ENCODE peak calls at places on chromosomes 13 and 19, in seven cellular contexts. D, T, Z, A, B, U and F are unnamed samples. For H3K27me3, the result is how much of the 10 kb centered on the place peaks cover.

GRCh38 chr13:84439108-84439507 is 556.8 kb upstream of the SLITRK1 start:
- DNase-seq in D (no peak), T (no peak), Z (no peak), A (no peak), B (no peak), U (no peak), F (no peak)

GRCh38 chr19:2732883-2733282 is 6.9 kb downstream of the SLC39A3 start:
- DNase-seq in D (no peak), T (no peak), Z (no peak), A (no peak), B (no peak), U (no peak), F (no peak)

GRCh38 chr19:850979-851335 is 1.1 kb upstream of the ELANE start:
- DNase-seq in D (no peak), T (no peak), Z (no peak), A (no peak), B (no peak), U (no peak), F (no peak)

GRCh38 chr13:46179576-46180368 is 2.2 kb downstream of the LCP1 start:
- DNase-seq in D (peak), T (no peak), Z (peak), A (peak), B (no peak), U (no peak), F (peak)

GRCh38 chr13:37381502-37381901 is 217.1 kb downstream of the POSTN start:
- DNase-seq in D (no peak), T (no peak), Z (no peak), A (no peak), B (no peak), U (no peak), F (no peak)

GRCh38 chr13:77388944-77389616 is 62.2 kb upstream of the MYCBP2 start:
- DNase-seq in D (no peak), T (no peak), Z (no peak), A (no peak), B (no peak), U (no peak), F (no peak)

GRCh38 chr13:113939905-113940339 is 34.0 kb downstream of the C13orf46 start:
- DNase-seq in D (no peak), T (no peak), Z (peak), A (no peak), B (no peak), U (no peak), F (no peak)

GRCh38 chr19:52935434-52935833 is 12.2 kb upstream of the ZNF888 start:
- DNase-seq in D (peak), T (no peak), Z (no peak), A (peak), B (no peak), U (no peak), F (no peak)

GRCh38 chr19:50796128-50796633 is 6.0 kb downstream of the ACP4 start:
- DNase-seq in D (peak), T (no peak), Z (no peak), A (no peak), B (no peak), U (no peak), F (no peak)

GRCh38 chr19:57599761-57600383 is at the start of gene ZNF530:
- DNase-seq in D (peak), T (peak), Z (peak), A (peak), B (peak), U (peak), F (peak)

GRCh38 chr19:57599377-57599760 is 316 bp upstream of the ZNF530 start:
- DNase-seq in D (no peak), T (no peak), Z (no peak), A (no peak), B (no peak), U (no peak), F (no peak)
- H3K27ac ChIP-seq in D (no peak), T (no peak), Z (peak), A (peak), B (no peak), U (no peak), F (peak)

GRCh38 chr19:55939206-55939605 is 7.1 kb upstream of the NLRP13 start:
- DNase-seq in D (no peak), T (no peak), Z (no peak), A (no peak), B (no peak), U (no peak), F (no peak)
- TF ChIP-seq POLR2A in D (no peak), T (no peak), Z (no peak), A (no peak), B (no peak), U (no peak), F (no peak)

GRCh38 chr13:35479223-35479536 is 2.7 kb upstream of the MAB21L1 start:
- DNase-seq in D (no peak), T (no peak), Z (no peak), A (no peak), B (no peak), U (no peak), F (no peak)

GRCh38 chr13:35481777-35482176 is 5.3 kb upstream of the MAB21L1 start:
- DNase-seq in D (no peak), T (no peak), Z (no peak), A (no peak), B (no peak), U (no peak), F (no peak)

GRCh38 chr13:35479691-35480090 is 3.2 kb upstream of the MAB21L1 start:
- DNase-seq in D (no peak), T (no peak), Z (no peak), A (no peak), B (no peak), U (no peak), F (no peak)

GRCh38 chr13:35475960-35476943 is at the start of gene MAB21L1:
- DNase-seq in D (no peak), T (peak), Z (peak), A (peak), B (peak), U (no peak), F (peak)

GRCh38 chr13:35478384-35479222 is 2.1 kb upstream of the MAB21L1 start:
- DNase-seq in D (no peak), T (no peak), Z (no peak), A (no peak), B (no peak), U (no peak), F (no peak)
- H3K27me3 ChIP-seq in D (under half), T (under half), Z (under half), A (under half), B (under half), U (under half), F (under half)

DNA sequence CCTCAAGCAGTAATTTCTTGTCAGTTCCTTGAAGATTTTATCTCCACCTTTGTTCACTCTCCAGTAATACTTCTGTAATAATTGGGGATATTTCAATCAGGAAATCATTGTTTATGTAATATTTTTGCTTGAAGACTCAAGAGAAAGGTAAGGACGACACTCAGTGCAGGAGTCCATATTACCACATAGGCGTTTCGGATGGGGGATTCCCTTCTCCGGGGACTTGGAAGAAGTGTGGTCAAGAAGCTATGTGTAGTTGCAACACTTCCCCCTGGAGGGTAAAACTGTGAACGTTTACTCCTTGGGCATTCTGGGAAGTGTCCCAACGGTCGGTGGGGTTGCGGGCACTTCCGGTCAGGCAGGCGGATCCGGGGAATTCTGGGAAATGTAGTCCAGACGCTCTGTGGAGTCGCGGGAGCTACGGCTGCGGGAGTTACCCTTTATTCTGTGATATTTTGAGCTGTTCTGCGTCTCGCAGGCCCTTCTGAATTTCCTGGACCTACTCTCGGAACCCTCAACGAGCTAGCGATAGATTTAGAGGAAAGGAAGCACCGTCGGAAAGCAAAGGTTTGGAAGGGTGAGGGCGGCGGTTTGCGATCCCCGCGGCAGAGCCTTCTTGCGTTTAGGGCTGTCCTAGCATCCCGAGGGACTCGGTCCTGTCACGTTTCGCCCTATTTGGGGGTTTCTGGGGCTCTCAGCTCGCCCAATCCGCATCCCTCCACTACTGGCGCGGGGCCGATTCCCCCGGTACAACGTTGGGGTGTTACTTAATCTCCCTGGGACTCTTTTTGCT is at the start of gene ZNF221:
- DNase-seq in D (peak), T (peak), Z (peak), A (peak), B (peak), U (peak), F (peak)
- H3K27ac ChIP-seq in D (peak), T (no peak), Z (peak), A (peak), B (peak), U (peak), F (peak)

DNA sequence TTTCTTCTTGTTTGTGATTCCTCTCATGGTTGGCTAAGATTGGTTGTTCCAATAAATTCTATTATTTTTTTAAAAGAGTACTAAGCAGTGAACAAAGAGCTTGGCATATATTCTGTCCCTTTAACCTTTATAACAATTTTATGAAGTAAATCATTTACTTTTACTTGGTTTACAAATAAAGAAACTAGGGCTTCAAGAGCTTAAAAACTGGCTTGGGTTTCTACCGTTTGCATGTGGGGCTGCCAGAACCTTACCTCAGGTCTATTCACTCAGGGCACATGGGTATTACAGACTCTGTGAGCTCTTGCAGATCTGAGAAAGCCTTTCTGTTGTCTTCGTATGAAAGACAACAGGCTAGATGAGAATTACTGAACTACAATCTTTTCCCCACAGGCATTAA is 13.3 kb downstream of the N4BP2L1 start:
- DNase-seq in D (no peak), T (no peak), Z (no peak), A (no peak), B (no peak), U (no peak), F (no peak)
- TF ChIP-seq POLR2A in D (no peak), T (no peak), Z (no peak), A (no peak), B (no peak), U (no peak), F (no peak)

GRCh38 chr13:40432018-40432978 is 234.1 kb downstream of the FOXO1 start:
- DNase-seq in D (no peak), T (no peak), Z (no peak), A (no peak), B (no peak), U (no peak), F (no peak)
- H3K27me3 ChIP-seq in D (under half), T (under half), Z (under half), A (under half), B (under half), U (under half), F (under half)

GRCh38 chr13:59343132-59343531 is 820.6 kb downstream of the DIAPH3 start:
- DNase-seq in D (no peak), T (no peak), Z (no peak), A (no peak), B (no peak), U (no peak), F (no peak)
- H3K27ac ChIP-seq in D (no peak), T (no peak), Z (peak), A (no peak), B (no peak), U (no peak), F (no peak)

DNA sequence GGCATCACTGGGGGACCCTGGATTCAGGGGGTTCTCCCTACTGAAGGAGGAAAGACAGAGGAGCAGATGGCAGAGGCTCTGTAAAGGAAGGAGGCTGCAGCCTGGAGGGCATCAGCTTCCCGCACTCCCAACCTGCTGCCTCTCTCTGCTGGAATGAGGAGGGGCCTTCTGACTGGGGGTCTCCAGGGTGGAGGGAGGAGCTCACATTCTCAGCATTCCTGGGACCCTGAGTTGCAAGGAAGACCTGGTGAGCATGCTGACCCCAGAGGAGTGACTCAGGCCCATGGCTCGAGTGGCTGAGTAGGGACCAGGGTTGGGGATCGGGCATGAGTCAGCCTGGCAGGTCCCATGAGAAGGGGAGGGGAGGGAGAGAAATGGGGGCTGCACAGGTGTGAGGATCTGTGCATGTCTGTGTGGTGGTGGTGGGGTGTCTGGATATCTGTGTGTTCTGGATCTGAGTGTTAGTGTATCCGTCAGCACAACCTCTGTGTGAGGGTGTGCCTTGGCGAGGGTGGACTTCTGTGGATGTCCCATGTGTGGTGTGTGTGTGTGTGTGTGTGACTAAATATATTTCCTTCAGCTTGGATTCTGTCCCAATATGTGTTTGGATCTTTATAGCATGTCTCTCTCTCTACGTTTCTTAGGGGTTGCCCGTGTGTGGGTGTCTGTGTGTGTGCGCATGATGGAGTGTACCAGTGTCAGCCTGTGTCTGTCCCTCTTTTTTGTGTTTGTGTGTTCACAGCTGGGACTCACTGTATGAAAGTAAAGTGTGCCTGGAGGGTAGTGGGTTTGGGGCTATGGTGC is 4.6 kb downstream of the AXL start:
- DNase-seq in D (no peak), T (no peak), Z (peak), A (no peak), B (no peak), U (peak), F (peak)
- TF ChIP-seq POLR2A in D (no peak), T (no peak), Z (no peak), A (no peak), B (no peak), U (no peak), F (no peak)

DNA sequence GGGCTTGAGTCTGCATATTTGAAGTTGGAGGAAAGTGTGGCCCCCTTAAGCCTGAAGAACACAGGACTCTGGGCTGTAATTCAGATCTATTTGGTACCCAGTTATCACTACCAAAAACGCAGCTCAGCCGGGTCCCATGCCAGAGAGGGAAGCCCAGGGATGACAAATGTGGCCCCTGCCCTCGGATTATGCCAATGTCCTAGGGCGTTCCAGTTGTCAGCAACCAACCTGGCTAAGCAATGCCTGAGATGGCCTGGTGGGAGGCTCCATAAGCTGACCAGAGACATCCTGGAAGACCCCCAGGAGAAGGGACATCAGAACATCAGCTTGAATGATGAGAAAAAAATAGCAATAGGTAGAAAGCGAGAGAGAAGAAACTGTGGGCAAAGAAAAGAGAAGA is 79.6 kb upstream of the UQCRFS1 start:
- DNase-seq in D (no peak), T (peak), Z (no peak), A (no peak), B (no peak), U (no peak), F (no peak)
- H3K27me3 ChIP-seq in D (under half), T (under half), Z (under half), A (under half), B (under half), U (under half), F (under half)

DNA sequence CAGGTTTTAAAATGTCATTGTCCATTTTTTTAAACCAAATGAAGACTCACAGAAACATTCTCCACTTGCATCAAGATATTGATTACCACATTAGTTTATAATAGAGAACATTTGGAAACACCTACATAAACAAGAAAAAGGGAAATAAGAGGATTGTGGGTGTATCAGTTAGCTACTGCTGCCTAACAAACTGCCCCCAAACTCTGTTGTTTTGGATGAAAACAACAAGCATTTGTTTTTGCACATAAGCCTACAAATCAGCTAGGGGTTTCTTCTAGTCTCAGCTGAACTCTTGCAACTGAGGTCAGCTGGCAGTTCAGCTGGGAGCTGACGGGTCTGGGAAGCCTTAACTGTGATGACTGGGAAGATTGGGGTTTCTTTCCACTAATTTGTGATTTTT is 464.4 kb downstream of the COG6 start:
- DNase-seq in D (no peak), T (no peak), Z (no peak), A (no peak), B (no peak), U (no peak), F (no peak)
- H3K27ac ChIP-seq in D (no peak), T (peak), Z (no peak), A (no peak), B (no peak), U (no peak), F (peak)